ENCODE peak calls at places on chromosomes 16 and 17, in seven cellular contexts. C is CD8-positive, alpha-beta T cell; L is CD4-positive, CD25-positive, alpha-beta regulatory T cell; O is OCI-LY7; Q is colonic mucosa; X is hepatocyte; V is thoracic aorta. H is an unnamed sample. For H3K4me1, H3K9me3 and H3K36me3, the result is how much of the 10 kb centered on the place peaks cover.

GRCh38 chr17:45170976-45171337 is 9.3 kb downstream of the HEXIM2 start:
- DNase-seq in C (no peak), L (no peak), O (no peak), Q (peak), X (peak), V (peak), H (peak)

GRCh38 chr17:4942760-4943508 is 2.9 kb downstream of the RNF167 start:
- DNase-seq in C (no peak), L (no peak), O (no peak), Q (no peak), X (no peak), V (no peak), H (no peak)

GRCh38 chr17:1626333-1626732 is 2.3 kb downstream of the SLC43A2 start:
- DNase-seq in C (no peak), L (no peak), O (no peak), Q (no peak), X (peak), V (no peak), H (no peak)

GRCh38 chr16:64090327-64090726 is 1031.5 kb downstream of the CDH11 start:
- DNase-seq in C (no peak), L (no peak), O (no peak), Q (no peak), X (no peak), V (no peak), H (no peak)

GRCh38 chr16:85010931-85011845 is at the start of gene ZDHHC7:
- DNase-seq in C (peak), L (peak), O (peak), Q (peak), X (peak), V (peak), H (peak)

GRCh38 chr16:50742521-50743150 is 750 bp downstream of the CYLD start:
- DNase-seq in C (no peak), L (peak), O (peak), Q (peak), X (peak), V (no peak), H (peak)

GRCh38 chr16:13873835-13874438 is 46.0 kb upstream of the ERCC4 start:
- DNase-seq in C (no peak), L (no peak), O (peak), Q (no peak), X (peak), V (no peak), H (no peak)

GRCh38 chr16:3797904-3798811 is 80.8 kb upstream of the TRAP1 start:
- DNase-seq in C (no peak), L (no peak), O (no peak), Q (no peak), X (no peak), V (no peak), H (no peak)

GRCh38 chr17:17641621-17642409 is 39.4 kb upstream of the RAI1 start:
- DNase-seq in C (peak), L (peak), O (peak), Q (peak), X (peak), V (peak), H (peak)

GRCh38 chr17:67831268-67831667 is 6.0 kb downstream of the BPTF start:
- DNase-seq in C (no peak), L (no peak), O (no peak), Q (no peak), X (no peak), V (no peak), H (no peak)

GRCh38 chr16:76535-77272 is 1.3 kb upstream of the MPG start:
- DNase-seq in C (no peak), L (no peak), O (peak), Q (peak), X (peak), V (peak), H (peak)

GRCh38 chr17:37107406-37108083 is 158.8 kb downstream of the AATF start:
- DNase-seq in C (no peak), L (no peak), O (no peak), Q (no peak), X (no peak), V (no peak), H (peak)

GRCh38 chr16:17404903-17405691 is 65.7 kb downstream of the XYLT1 start:
- DNase-seq in C (no peak), L (no peak), O (no peak), Q (peak), X (no peak), V (peak), H (peak)

GRCh38 chr16:88926374-88926990 is 50.5 kb downstream of the CBFA2T3 start:
- DNase-seq in C (no peak), L (no peak), O (no peak), Q (no peak), X (no peak), V (no peak), H (no peak)

GRCh38 chr17:46758614-46759013 is 59.9 kb downstream of the WNT3 start:
- DNase-seq in C (no peak), L (no peak), O (no peak), Q (no peak), X (no peak), V (no peak), H (no peak)

GRCh38 chr17:50263293-50264262 is 10.7 kb upstream of the TMEM92 start:
- DNase-seq in C (no peak), L (no peak), O (no peak), Q (no peak), X (peak), V (no peak), H (no peak)

GRCh38 chr17:50884354-50885311 is 18.5 kb upstream of the TOB1 start:
- DNase-seq in C (no peak), L (no peak), O (no peak), Q (peak), X (peak), V (no peak), H (no peak)

GRCh38 chr16:69482410-69482951 is 58.1 kb downstream of the CYB5B start:
- DNase-seq in C (no peak), L (no peak), O (no peak), Q (peak), X (no peak), V (peak), H (peak)

GRCh38 chr17:64983708-64984107 is 64.4 kb upstream of the LRRC37A3 start:
- DNase-seq in C (no peak), L (no peak), O (peak), Q (no peak), X (no peak), V (no peak), H (no peak)

GRCh38 chr16:50516401-50516800 is 31.8 kb upstream of the NKD1 start:
- DNase-seq in C (no peak), L (no peak), O (no peak), Q (no peak), X (no peak), V (no peak), H (no peak)

GRCh38 chr17:10120749-10121148 is 77.7 kb downstream of the GAS7 start:
- DNase-seq in C (no peak), L (no peak), O (no peak), Q (no peak), X (no peak), V (no peak), H (no peak)

GRCh38 chr17:21058098-21058893 is 15.5 kb upstream of the USP22 start:
- DNase-seq in C (no peak), L (no peak), O (peak), Q (no peak), X (peak), V (no peak), H (no peak)

GRCh38 chr17:12673788-12674187 is 8.1 kb downstream of the MYOCD start:
- DNase-seq in C (no peak), L (no peak), O (no peak), Q (no peak), X (no peak), V (no peak), H (no peak)

GRCh38 chr17:13346081-13346533 is 255.6 kb downstream of the HS3ST3A1 start:
- DNase-seq in C (no peak), L (no peak), O (no peak), Q (no peak), X (peak), V (no peak), H (no peak)

GRCh38 chr16:53457670-53458069 is 23.4 kb downstream of the RBL2 start:
- DNase-seq in C (peak), L (peak), O (peak), Q (peak), X (no peak), V (no peak), H (no peak)

GRCh38 chr17:42363767-42364585 is 24.3 kb downstream of the STAT3 start:
- DNase-seq in C (no peak), L (no peak), O (no peak), Q (no peak), X (no peak), V (no peak), H (no peak)

GRCh38 chr16:86191663-86192062 is 292.7 kb downstream of the IRF8 start:
- DNase-seq in C (no peak), L (no peak), O (no peak), Q (no peak), X (no peak), V (no peak), H (no peak)

GRCh38 chr17:68453991-68454665 is 3.2 kb downstream of the WIPI1 start:
- DNase-seq in C (no peak), L (no peak), O (no peak), Q (no peak), X (no peak), V (no peak), H (no peak)

GRCh38 chr17:49512296-49513043 is 17.4 kb downstream of the NGFR start:
- DNase-seq in C (no peak), L (no peak), O (no peak), Q (no peak), X (no peak), V (no peak), H (no peak)

GRCh38 chr17:58809564-58809936 is 53.9 kb downstream of the PPM1E start:
- DNase-seq in C (no peak), L (no peak), O (no peak), Q (no peak), X (no peak), V (no peak), H (no peak)

GRCh38 chr17:18381953-18382245 is 4.3 kb downstream of the EVPLL start:
- DNase-seq in C (no peak), L (no peak), O (no peak), Q (no peak), X (no peak), V (no peak), H (no peak)

GRCh38 chr16:1333149-1333812 is at the start of gene BAIAP3:
- DNase-seq in C (peak), L (no peak), O (peak), Q (peak), X (peak), V (no peak), H (no peak)

GRCh38 chr17:50176559-50177471 is 11.0 kb downstream of the SGCA start:
- DNase-seq in C (no peak), L (no peak), O (no peak), Q (no peak), X (no peak), V (no peak), H (no peak)

GRCh38 chr17:45149669-45150603 is 1.7 kb downstream of the HEXIM1 start:
- DNase-seq in C (no peak), L (peak), O (peak), Q (peak), X (peak), V (no peak), H (peak)

GRCh38 chr16:66906916-66907836 is 11.5 kb downstream of the CDH16 start:
- DNase-seq in C (no peak), L (no peak), O (no peak), Q (no peak), X (no peak), V (no peak), H (no peak)
- H3K4me1 ChIP-seq in C (under half), L (under half), O (under half), Q (under half), X (under half), V (half or more), H (under half)

GRCh38 chr17:77803726-77804125 is 154.8 kb upstream of the TNRC6C start:
- DNase-seq in C (no peak), L (no peak), O (no peak), Q (no peak), X (no peak), V (no peak), H (no peak)
- H3K9me3 ChIP-seq in C (under half), L (under half), O (under half), Q (under half), X (under half), V (under half), H (under half)

GRCh38 chr16:24939738-24940137 is 75.4 kb downstream of the ARHGAP17 start:
- DNase-seq in C (no peak), L (no peak), O (no peak), Q (no peak), X (no peak), V (no peak), H (no peak)

GRCh38 chr16:24943471-24943870 is 71.7 kb downstream of the ARHGAP17 start:
- DNase-seq in C (no peak), L (no peak), O (no peak), Q (no peak), X (no peak), V (no peak), H (no peak)

GRCh38 chr16:24936151-24936550 is 79.0 kb downstream of the ARHGAP17 start:
- DNase-seq in C (no peak), L (no peak), O (no peak), Q (no peak), X (no peak), V (no peak), H (no peak)

GRCh38 chr16:24935336-24935735 is 79.8 kb downstream of the ARHGAP17 start:
- DNase-seq in C (no peak), L (no peak), O (no peak), Q (no peak), X (no peak), V (no peak), H (no peak)

DNA sequence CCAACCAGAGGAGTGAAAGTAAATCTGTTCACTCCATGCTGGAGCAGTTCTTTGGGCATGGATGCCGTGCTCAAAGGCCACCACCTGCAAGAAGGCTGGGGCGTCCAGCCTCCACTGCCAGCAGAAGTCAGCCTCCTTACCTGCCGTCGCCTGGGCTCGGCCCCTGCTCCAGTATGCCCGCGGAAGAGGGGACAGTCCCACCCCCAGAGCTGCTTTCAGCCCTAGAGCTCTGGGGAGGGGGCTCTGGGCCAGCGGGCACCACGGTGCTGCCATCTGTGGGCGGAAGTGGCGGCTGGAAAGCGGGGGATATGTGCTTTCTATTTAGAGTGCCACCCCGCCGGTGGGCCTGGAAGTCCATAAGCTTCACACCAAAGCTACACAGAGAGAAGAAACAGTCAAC is 75.9 kb downstream of the ARHGAP17 start:
- DNase-seq in C (no peak), L (no peak), O (no peak), Q (no peak), X (no peak), V (no peak), H (no peak)
- H3K36me3 ChIP-seq in C (under half), L (half or more), O (under half), Q (under half), X (under half), V (half or more), H (under half)

GRCh38 chr17:82888583-82889495 is 49.0 kb upstream of the ZNF750 start:
- DNase-seq in C (no peak), L (no peak), O (no peak), Q (peak), X (no peak), V (no peak), H (no peak)
- H3K4me1 ChIP-seq in C (under half), L (under half), O (under half), Q (under half), X (under half), V (under half), H (under half)

GRCh38 chr17:61699694-61700093 is 108.7 kb upstream of the NACA2 start:
- DNase-seq in C (no peak), L (no peak), O (no peak), Q (no peak), X (no peak), V (no peak), H (no peak)

GRCh38 chr17:61700252-61700651 is 109.2 kb upstream of the NACA2 start:
- DNase-seq in C (no peak), L (no peak), O (peak), Q (no peak), X (no peak), V (no peak), H (no peak)

GRCh38 chr17:61698244-61698643 is 107.2 kb upstream of the NACA2 start:
- DNase-seq in C (no peak), L (no peak), O (no peak), Q (no peak), X (no peak), V (no peak), H (no peak)

GRCh38 chr17:61701334-61701733 is 110.3 kb upstream of the NACA2 start:
- DNase-seq in C (no peak), L (no peak), O (no peak), Q (no peak), X (no peak), V (no peak), H (no peak)

DNA sequence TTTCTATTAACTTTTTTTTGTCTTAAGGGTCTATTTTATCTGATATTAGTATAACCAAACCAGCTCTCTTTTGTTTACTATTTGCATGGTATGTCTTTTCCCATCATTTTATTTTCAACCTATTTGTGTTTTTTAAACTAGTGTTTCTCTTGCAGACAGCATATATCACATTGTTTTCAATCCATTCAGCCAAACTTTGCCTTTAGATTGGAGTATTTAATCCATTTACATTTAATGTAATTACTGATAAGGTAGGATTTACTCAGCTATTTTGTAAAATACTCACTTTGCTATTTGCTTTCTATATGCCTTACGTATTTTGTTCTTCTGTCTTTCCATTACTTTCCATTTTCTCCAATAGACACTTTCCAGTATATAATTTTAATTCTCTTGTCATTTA is 108.0 kb upstream of the NACA2 start:
- DNase-seq in C (no peak), L (no peak), O (no peak), Q (no peak), X (no peak), V (no peak), H (no peak)
- H3K9me3 ChIP-seq in C (under half), L (under half), O (under half), Q (under half), X (under half), V (under half), H (under half)

GRCh38 chr17:16080366-16080765 is 80.7 kb downstream of the TTC19 start:
- DNase-seq in C (no peak), L (no peak), O (no peak), Q (no peak), X (no peak), V (no peak), H (no peak)

GRCh38 chr17:16072031-16072430 is 72.4 kb downstream of the TTC19 start:
- DNase-seq in C (no peak), L (no peak), O (no peak), Q (no peak), X (no peak), V (no peak), H (no peak)

GRCh38 chr17:16073845-16074244 is 74.2 kb downstream of the TTC19 start:
- DNase-seq in C (no peak), L (no peak), O (no peak), Q (no peak), X (no peak), V (no peak), H (no peak)

GRCh38 chr17:16075949-16076348 is 76.3 kb downstream of the TTC19 start:
- DNase-seq in C (no peak), L (no peak), O (no peak), Q (no peak), X (no peak), V (no peak), H (no peak)

DNA sequence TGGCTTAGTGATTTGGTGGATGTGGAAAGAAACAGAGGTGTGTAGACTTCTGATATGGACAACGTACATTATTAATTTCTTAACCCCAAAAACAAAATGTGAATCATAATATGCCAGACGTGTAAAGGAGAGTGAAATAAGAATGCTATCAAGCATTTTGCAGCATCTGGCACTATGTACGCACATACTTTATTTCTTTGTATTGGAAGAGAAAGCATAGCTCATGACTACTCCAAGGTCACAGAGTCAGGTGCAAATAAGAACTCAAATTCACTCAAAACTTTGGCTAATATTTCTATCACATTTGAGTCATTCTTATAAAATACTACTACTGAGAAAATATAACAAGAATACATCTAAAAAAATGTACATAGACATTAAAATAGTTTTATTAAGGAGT is 74.8 kb downstream of the TTC19 start:
- DNase-seq in C (no peak), L (no peak), O (no peak), Q (no peak), X (no peak), V (no peak), H (no peak)
- H3K36me3 ChIP-seq in C (under half), L (half or more), O (half or more), Q (under half), X (under half), V (under half), H (under half)

DNA sequence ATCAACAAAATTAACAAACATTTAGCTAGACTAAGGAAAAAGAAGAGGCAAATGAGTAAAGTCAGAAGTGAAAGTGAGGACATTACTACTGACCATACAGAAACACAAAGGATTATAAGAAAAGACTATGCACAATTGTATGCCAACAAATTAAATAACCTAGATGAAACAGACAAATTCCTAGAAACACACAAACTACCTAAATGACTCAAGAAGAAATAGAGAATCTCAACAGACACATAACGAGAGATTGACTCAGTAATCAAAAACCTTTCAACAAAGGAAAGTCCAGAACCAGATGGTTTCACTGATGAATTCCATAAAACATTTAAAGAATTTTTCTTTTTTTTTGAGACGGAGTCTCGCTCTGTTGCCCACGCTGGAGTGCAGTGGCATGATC is 35.7 kb upstream of the MYLK3 start:
- DNase-seq in C (no peak), L (no peak), O (no peak), Q (no peak), X (no peak), V (no peak), H (no peak)
- H3K4me1 ChIP-seq in C (under half), L (under half), O (under half), Q (under half), X (under half), V (under half), H (under half)

GRCh38 chr16:75038036-75038959 is 39.5 kb downstream of the ZNRF1 start:
- DNase-seq in C (no peak), L (no peak), O (no peak), Q (no peak), X (no peak), V (no peak), H (no peak)
- H3K9me3 ChIP-seq in C (under half), L (under half), O (under half), Q (under half), X (under half), V (under half), H (under half)

GRCh38 chr16:19073344-19073743 is 5.9 kb downstream of the COQ7 start:
- DNase-seq in C (no peak), L (no peak), O (no peak), Q (no peak), X (no peak), V (no peak), H (no peak)

GRCh38 chr16:19071811-19072777 is 4.7 kb downstream of the COQ7 start:
- DNase-seq in C (peak), L (peak), O (peak), Q (peak), X (peak), V (no peak), H (no peak)

GRCh38 chr16:19075511-19075910 is 8.1 kb downstream of the COQ7 start:
- DNase-seq in C (no peak), L (no peak), O (no peak), Q (no peak), X (no peak), V (no peak), H (no peak)

GRCh38 chr16:19073863-19074262 is 6.4 kb downstream of the COQ7 start:
- DNase-seq in C (no peak), L (no peak), O (no peak), Q (no peak), X (no peak), V (no peak), H (no peak)

GRCh38 chr16:19077879-19078278 is 10.5 kb downstream of the COQ7 start:
- DNase-seq in C (no peak), L (no peak), O (no peak), Q (no peak), X (no peak), V (no peak), H (no peak)
- H3K36me3 ChIP-seq in C (under half), L (under half), O (half or more), Q (under half), X (under half), V (under half), H (under half)

H was measured in gastrocnemius medialis.